ENCODE peak calls at places on chromosomes 13 and 19, in six cellular contexts. T is ovary, Z is ascending aorta, G is transverse colon, M is cardiac muscle cell, H is fibroblast of lung. Q is an unnamed sample.

GRCh38 chr19:27974082-27974513 is 1238.9 kb downstream of the UQCRFS1 start:
- DNase-seq in T (no peak), Z (no peak), G (peak; percentile 9), M (peak; percentile 63), H (peak; percentile 56), Q (no peak)

GRCh38 chr19:15283141-15283885 is 49.0 kb downstream of the BRD4 start:
- DNase-seq in T (no peak), Z (peak; percentile 63), G (no peak), M (peak; percentile 19), H (peak; percentile 82), Q (no peak)

GRCh38 chr19:19426216-19426615 is 20.7 kb downstream of the GATAD2A start:
- DNase-seq in T (no peak), Z (no peak), G (no peak), M (no peak), H (no peak), Q (no peak)

GRCh38 chr19:34712606-34713261 is 21.3 kb upstream of the ZNF181 start:
- DNase-seq in T (no peak), Z (no peak), G (peak; percentile 50), M (peak; percentile 70), H (peak; percentile 59), Q (peak; percentile 73)

GRCh38 chr19:45117666-45118065 is 24.7 kb downstream of the PPP1R37 start:
- DNase-seq in T (no peak), Z (no peak), G (no peak), M (no peak), H (no peak), Q (no peak)

GRCh38 chr19:52599241-52599640 is 29.2 kb downstream of the ZNF701 start:
- DNase-seq in T (no peak), Z (no peak), G (no peak), M (no peak), H (no peak), Q (no peak)

GRCh38 chr13:112575295-112575622 is 12.7 kb downstream of the TUBGCP3 start:
- DNase-seq in T (no peak), Z (no peak), G (no peak), M (no peak), H (no peak), Q (no peak)

GRCh38 chr19:38557205-38557799 is 60.5 kb downstream of the MAP4K1 start:
- DNase-seq in T (no peak), Z (no peak), G (peak; percentile 63), M (no peak), H (no peak), Q (peak; percentile 58)

GRCh38 chr19:45164577-45165335 is 4.0 kb upstream of the NKPD1 start:
- DNase-seq in T (peak; percentile 50), Z (no peak), G (peak; percentile 79), M (peak; percentile 48), H (peak; percentile 68), Q (peak; percentile 88)

GRCh38 chr19:3976495-3977241 is 5.8 kb upstream of the DAPK3 start:
- DNase-seq in T (peak; percentile 34), Z (no peak), G (no peak), M (no peak), H (peak; percentile 31), Q (no peak)

GRCh38 chr13:53782400-53783030 is 753.9 kb downstream of the OLFM4 start:
- DNase-seq in T (no peak), Z (no peak), G (no peak), M (peak; percentile 84), H (peak; percentile 26), Q (no peak)

GRCh38 chr19:35143231-35143715 is at the start of gene FXYD7:
- DNase-seq in T (peak; percentile 69), Z (no peak), G (no peak), M (no peak), H (no peak), Q (peak; percentile 73)

GRCh38 chr13:43905435-43906031 is 25.8 kb downstream of the LACC1 start:
- DNase-seq in T (no peak), Z (no peak), G (no peak), M (peak; percentile 75), H (peak; percentile 58), Q (no peak)

GRCh38 chr13:106700007-106700950 is 132.3 kb upstream of the ARGLU1 start:
- DNase-seq in T (no peak), Z (no peak), G (no peak), M (peak; percentile 3), H (no peak), Q (no peak)

GRCh38 chr19:17623224-17623935 is 64.8 kb downstream of the UNC13A start:
- DNase-seq in T (no peak), Z (no peak), G (no peak), M (no peak), H (no peak), Q (peak; percentile 23)

GRCh38 chr19:4910594-4911273 is 1.4 kb downstream of the UHRF1 start:
- DNase-seq in T (no peak), Z (no peak), G (peak; percentile 31), M (no peak), H (peak; percentile 87), Q (peak; percentile 57)

GRCh38 chr19:5339950-5340636 is 519 bp downstream of the PTPRS start:
- DNase-seq in T (no peak), Z (no peak), G (no peak), M (peak; percentile 70), H (no peak), Q (no peak)

GRCh38 chr19:36488816-36489138 is 584 bp downstream of the ZNF566 start:
- DNase-seq in T (no peak), Z (no peak), G (no peak), M (peak; percentile 14), H (no peak), Q (no peak)

GRCh38 chr19:3062165-3063105 is at the start of gene TLE5:
- DNase-seq in T (peak; percentile 79), Z (no peak), G (peak; percentile 80), M (peak; percentile 73), H (no peak), Q (peak; percentile 84)

GRCh38 chr13:79352107-79352506 is 53.9 kb downstream of the RBM26 start:
- DNase-seq in T (no peak), Z (no peak), G (no peak), M (no peak), H (peak; percentile 21), Q (no peak)

GRCh38 chr19:17555929-17556813 is 722 bp downstream of the COLGALT1 start:
- DNase-seq in T (peak; percentile 63), Z (no peak), G (peak; percentile 81), M (peak; percentile 44), H (peak; percentile 45), Q (peak; percentile 75)

GRCh38 chr19:13848811-13849241 is 28.1 kb upstream of the NANOS3 start:
- DNase-seq in T (no peak), Z (no peak), G (no peak), M (no peak), H (no peak), Q (no peak)

GRCh38 chr13:73984949-73985691 is 149.1 kb downstream of the KLF12 start:
- DNase-seq in T (no peak), Z (no peak), G (no peak), M (peak; percentile 57), H (no peak), Q (no peak)

GRCh38 chr13:45782327-45783045 is 69.1 kb downstream of the SIAH3 start:
- DNase-seq in T (no peak), Z (no peak), G (no peak), M (no peak), H (no peak), Q (no peak)

GRCh38 chr13:49298903-49299605 is 51.3 kb downstream of the CDADC1 start:
- DNase-seq in T (no peak), Z (no peak), G (no peak), M (no peak), H (no peak), Q (no peak)

GRCh38 chr19:29590278-29590677 is 15.8 kb upstream of the POP4 start:
- DNase-seq in T (no peak), Z (no peak), G (no peak), M (no peak), H (no peak), Q (no peak)

GRCh38 chr13:38814331-38814730 is 127.5 kb downstream of the FREM2 start:
- DNase-seq in T (no peak), Z (no peak), G (peak; percentile 33), M (no peak), H (no peak), Q (peak; percentile 36)

DNA sequence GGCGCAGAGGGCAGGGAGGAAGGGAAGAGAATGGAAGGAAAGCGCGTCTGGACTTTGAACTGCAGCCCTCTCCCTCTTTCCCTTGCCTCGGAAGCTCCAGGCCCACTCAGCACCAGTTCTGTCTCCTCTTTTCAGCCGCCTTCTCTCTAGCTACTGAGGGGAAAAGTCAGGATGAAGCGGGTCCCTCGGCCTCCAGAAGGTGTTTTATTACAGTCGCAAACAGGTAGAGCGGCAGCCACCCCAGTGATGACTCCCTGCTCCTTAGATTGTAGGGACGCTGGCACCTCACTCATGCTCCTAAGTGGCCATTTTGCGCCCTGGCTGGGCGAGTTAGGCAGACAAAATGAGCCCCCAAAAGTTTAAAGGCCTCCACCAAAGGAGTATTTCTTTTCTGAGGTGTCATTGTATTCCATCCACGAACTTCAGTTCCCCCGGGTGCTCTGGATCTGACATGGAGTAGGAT is 947 bp upstream of the STK24 start:
- DNase-seq in T (peak; percentile 37), Z (no peak), G (no peak), M (no peak), H (no peak), Q (peak; percentile 56)
- H3K4me1 ChIP-seq in T (peaks cover 3% of the 10 kb centered on the region), Z (no peaks in the 10 kb centered on the region), G (peaks cover 34% of the 10 kb centered on the region), M (peaks cover 40% of the 10 kb centered on the region), H (peaks cover 22% of the 10 kb centered on the region), Q (peaks cover 27% of the 10 kb centered on the region)

GRCh38 chr13:77820431-77821149 is 98.0 kb downstream of the EDNRB start:
- DNase-seq in T (no peak), Z (no peak), G (no peak), M (no peak), H (no peak), Q (no peak)
- TF ChIP-seq CTCF in T (no peak), Z (no peak), G (no peak), M (peak; percentile 13), H (no peak), Q (no peak)

GRCh38 chr19:55675661-55676354 is 782 bp downstream of the EPN1 start:
- DNase-seq in T (no peak), Z (no peak), G (no peak), M (no peak), H (no peak), Q (no peak)
- H3K4me3 ChIP-seq in T (peak overlapping the region; percentile 71), Z (peak overlapping the region; percentile 97), G (peak overlapping the region; percentile 99), M (peak overlapping the region; percentile 88), H (peak overlapping the region; percentile 73), Q (peak overlapping the region; percentile 85)

DNA sequence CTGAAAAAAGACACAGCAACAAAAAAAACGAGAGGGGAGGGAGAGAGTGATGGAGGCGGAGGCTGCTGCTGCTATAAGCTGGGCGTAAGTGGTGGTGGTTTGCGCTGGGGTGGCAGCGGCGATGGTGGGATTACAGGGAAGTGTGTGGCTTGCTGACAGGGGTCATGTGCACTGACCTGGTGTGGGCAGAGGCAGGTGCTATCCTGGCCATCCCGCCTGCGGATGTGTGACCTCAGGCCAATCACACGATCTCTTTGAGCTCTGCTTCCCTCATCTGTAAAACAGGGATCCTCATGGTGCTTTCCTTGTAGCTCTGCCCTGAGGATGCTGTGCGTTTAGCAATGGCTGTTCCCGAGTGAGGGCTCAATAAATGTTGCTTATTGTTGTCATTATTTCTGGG is 3.3 kb upstream of the ZNF580 start:
- DNase-seq in T (peak; percentile 35), Z (no peak), G (no peak), M (no peak), H (no peak), Q (no peak)
- H3K4me1 ChIP-seq in T (peaks cover 14% of the 10 kb centered on the region), Z (peaks cover 22% of the 10 kb centered on the region), G (peaks cover 45% of the 10 kb centered on the region), M (peaks cover 8% of the 10 kb centered on the region), H (peaks cover 12% of the 10 kb centered on the region), Q (peaks cover 30% of the 10 kb centered on the region)

Q was measured in mucosa of descending colon.